ENCODE peak calls at places on chromosomes 7 and 10, in six cellular contexts. B, K, G, O, Y and U are unnamed samples.

GRCh38 chr7:27122075-27122910 is 8.3 kb downstream of the HOXA4 start:
- DNase-seq in G (no peak), O (no peak), B (no peak), K (peak; percentile 72), Y (no peak), U (no peak)

GRCh38 chr10:133528845-133529575 is 1.8 kb downstream of the CYP2E1 start:
- DNase-seq in O (no peak), Y (no peak), K (peak; percentile 18), G (peak; percentile 8), B (peak; percentile 79), U (no peak)

GRCh38 chr10:130021373-130021950 is 57.4 kb upstream of the EBF3 start:
- DNase-seq in G (no peak), K (no peak), Y (peak; percentile 57), O (no peak), B (peak; percentile 74), U (peak; percentile 84)

GRCh38 chr10:84193846-84194423 is 402 bp upstream of the CDHR1 start:
- DNase-seq in Y (no peak), B (peak; percentile 8), O (no peak), K (no peak), G (no peak), U (no peak)

GRCh38 chr10:131833446-131834080 is 67.2 kb upstream of the PPP2R2D start:
- DNase-seq in B (no peak), K (no peak), O (no peak), G (no peak), Y (no peak), U (no peak)

GRCh38 chr10:43683451-43684197 is 34.9 kb upstream of the ZNF32 start:
- DNase-seq in K (peak; percentile 23), O (no peak), Y (no peak), B (no peak), G (no peak), U (no peak)

GRCh38 chr7:106022193-106022821 is 59.2 kb downstream of the CDHR3 start:
- DNase-seq in O (no peak), Y (no peak), K (peak; percentile 23), B (no peak), G (peak; percentile 46), U (no peak)

GRCh38 chr10:97599272-97599619 is 9.7 kb downstream of the C10orf62 start:
- DNase-seq in B (no peak), O (no peak), Y (no peak), G (no peak), K (no peak), U (no peak)

GRCh38 chr7:127751723-127752448 is 99.9 kb downstream of the SND1 start:
- DNase-seq in O (no peak), G (no peak), B (peak; percentile 52), Y (no peak), K (no peak), U (peak; percentile 22)

GRCh38 chr7:143120696-143121405 is 11.0 kb upstream of the PIP start:
- DNase-seq in B (no peak), G (no peak), O (no peak), Y (no peak), K (no peak), U (no peak)

GRCh38 chr10:114412907-114413386 is 8.6 kb upstream of the AFAP1L2 start:
- DNase-seq in Y (no peak), B (peak; percentile 80), O (no peak), K (no peak), G (no peak), U (no peak)

GRCh38 chr10:47222461-47222860 is 77.5 kb upstream of the GDF10 start:
- DNase-seq in K (no peak), B (no peak), O (no peak), Y (no peak), G (no peak), U (no peak)

GRCh38 chr7:149616898-149617297 is 119.3 kb upstream of the ZNF746 start:
- DNase-seq in G (no peak), O (no peak), K (no peak), Y (no peak), B (no peak), U (no peak)

GRCh38 chr10:4138146-4138721 is 353.2 kb upstream of the KLF6 start:
- DNase-seq in G (no peak), B (peak; percentile 3), O (no peak), Y (no peak), K (no peak), U (no peak)

GRCh38 chr10:132875435-132875834 is 66.9 kb downstream of the CFAP46 start:
- DNase-seq in O (no peak), B (no peak), K (no peak), Y (no peak), G (no peak), U (no peak)

GRCh38 chr7:117875566-117875965 is 2.3 kb upstream of the CTTNBP2 start:
- DNase-seq in O (no peak), Y (no peak), B (no peak), G (no peak), K (peak; percentile 17), U (no peak)

GRCh38 chr7:2151801-2152612 is 80.7 kb downstream of the MAD1L1 start:
- DNase-seq in Y (no peak), O (no peak), K (no peak), B (no peak), G (no peak), U (no peak)

GRCh38 chr10:29412452-29413004 is 123.7 kb downstream of the LYZL1 start:
- DNase-seq in O (no peak), Y (no peak), G (no peak), K (no peak), B (peak; percentile 51), U (no peak)